ENCODE peak calls at places on chromosomes 16 and 17, in six cellular contexts. A is upper lobe of left lung, W is prostate gland, M is HepG2, V is sigmoid colon, U is HCT116. O is an unnamed sample.

GRCh38 chr16:21208831-21209230 is 2.5 kb downstream of the ZP2 start:
- DNase-seq in A (no peak), W (no peak), M (no peak), V (no peak), U (no peak), O (no peak)

GRCh38 chr17:9937164-9937835 is 32.2 kb upstream of the RCVRN start:
- DNase-seq in A (no peak), W (peak), M (no peak), V (peak), U (no peak), O (no peak)

GRCh38 chr16:23362460-23363317 is 60.6 kb downstream of the SCNN1B start:
- DNase-seq in A (peak), W (peak), M (no peak), V (peak), U (no peak), O (peak)

GRCh38 chr16:89064606-89065444 is 28.8 kb upstream of the ACSF3 start:
- DNase-seq in A (peak), W (no peak), M (no peak), V (no peak), U (no peak), O (no peak)

GRCh38 chr16:68234188-68235104 is 1.5 kb downstream of the ESRP2 start:
- DNase-seq in A (peak), W (peak), M (peak), V (peak), U (peak), O (peak)

GRCh38 chr16:66926171-66926570 is 836 bp upstream of the RRAD start:
- DNase-seq in A (no peak), W (no peak), M (no peak), V (peak), U (no peak), O (peak)

GRCh38 chr16:70289229-70290098 is at the start of gene AARS1:
- DNase-seq in A (peak), W (peak), M (peak), V (peak), U (peak), O (peak)

GRCh38 chr16:83158320-83158957 is 531.7 kb downstream of the CDH13 start:
- DNase-seq in A (peak), W (no peak), M (no peak), V (no peak), U (no peak), O (no peak)

GRCh38 chr17:2964831-2965230 is 98.6 kb downstream of the OR1D5 start:
- DNase-seq in A (no peak), W (no peak), M (no peak), V (no peak), U (no peak), O (no peak)

GRCh38 chr16:73387979-73388378 is 340.1 kb upstream of the ZFHX3 start:
- DNase-seq in A (no peak), W (no peak), M (no peak), V (no peak), U (no peak), O (no peak)

GRCh38 chr17:80295559-80295958 is 34.9 kb downstream of the RNF213 start:
- DNase-seq in A (no peak), W (no peak), M (no peak), V (no peak), U (no peak), O (no peak)

GRCh38 chr17:65942592-65942991 is 249.3 kb downstream of the CEP112 start:
- DNase-seq in A (no peak), W (no peak), M (no peak), V (no peak), U (no peak), O (no peak)

GRCh38 chr17:74513987-74514631 is 17.2 kb downstream of the CD300LB start:
- DNase-seq in A (no peak), W (no peak), M (peak), V (no peak), U (peak), O (peak)

GRCh38 chr17:15926039-15926740 is 18.7 kb upstream of the ADORA2B start:
- DNase-seq in A (no peak), W (no peak), M (no peak), V (peak), U (no peak), O (no peak)

GRCh38 chr17:31533546-31534155 is 142.2 kb downstream of the RAB11FIP4 start:
- DNase-seq in A (peak), W (no peak), M (no peak), V (no peak), U (peak), O (peak)

GRCh38 chr16:969508-970378 is 1.0 kb downstream of the LMF1 start:
- DNase-seq in A (peak), W (no peak), M (no peak), V (no peak), U (no peak), O (no peak)

GRCh38 chr17:36152639-36153120 is 23.8 kb downstream of the TBC1D3B start:
- DNase-seq in A (no peak), W (no peak), M (no peak), V (no peak), U (no peak), O (no peak)

GRCh38 chr16:23081675-23082119 is 67.6 kb downstream of the USP31 start:
- DNase-seq in A (peak), W (no peak), M (no peak), V (no peak), U (no peak), O (no peak)

GRCh38 chr16:88613911-88614817 is 24.2 kb upstream of the IL17C start:
- DNase-seq in A (no peak), W (no peak), M (no peak), V (no peak), U (no peak), O (no peak)

GRCh38 chr17:1228752-1229353 is 41.4 kb upstream of the BHLHA9 start:
- DNase-seq in A (peak), W (no peak), M (no peak), V (no peak), U (no peak), O (no peak)

GRCh38 chr17:15412606-15413005 is 54.8 kb downstream of the CDRT4 start:
- DNase-seq in A (no peak), W (no peak), M (no peak), V (peak), U (no peak), O (no peak)

GRCh38 chr17:41049110-41049509 is 2.0 kb upstream of the KRTAP2-1 start:
- DNase-seq in A (no peak), W (no peak), M (peak), V (no peak), U (no peak), O (no peak)

GRCh38 chr16:10232757-10233156 is 50.5 kb upstream of the GRIN2A start:
- DNase-seq in A (no peak), W (no peak), M (no peak), V (no peak), U (no peak), O (no peak)

GRCh38 chr17:6948976-6949375 is 46.9 kb upstream of the ALOX12 start:
- DNase-seq in A (no peak), W (no peak), M (no peak), V (no peak), U (no peak), O (no peak)

GRCh38 chr17:6947745-6948144 is 48.1 kb upstream of the ALOX12 start:
- DNase-seq in A (no peak), W (no peak), M (no peak), V (no peak), U (no peak), O (no peak)

GRCh38 chr17:6948562-6948961 is 47.3 kb upstream of the ALOX12 start:
- DNase-seq in A (no peak), W (no peak), M (no peak), V (no peak), U (no peak), O (no peak)

DNA sequence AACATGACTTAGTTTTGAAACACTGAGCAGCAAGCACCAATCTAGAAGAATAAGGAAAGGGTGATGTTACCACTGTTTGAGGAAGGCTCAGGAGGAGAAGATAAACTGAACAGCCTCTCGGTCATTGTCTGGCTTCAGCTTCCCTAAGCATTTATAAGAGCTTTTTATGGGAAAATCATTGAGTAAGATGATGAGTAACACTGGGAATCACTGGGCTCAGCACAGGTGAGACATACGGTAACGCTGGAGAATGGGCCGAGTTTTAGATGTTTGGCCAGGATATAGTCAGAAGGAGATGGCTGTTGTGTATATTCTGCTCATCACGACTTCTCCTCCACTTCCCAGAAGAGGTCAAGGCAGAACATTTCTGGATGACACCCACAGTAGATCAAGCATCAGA is 42.2 kb upstream of the ALOX12 start:
- DNase-seq in A (no peak), W (no peak), M (no peak), V (no peak), U (no peak), O (no peak)
- TF ChIP-seq POLR2AphosphoS5 in A (no peak), W (no peak), M (no peak), V (no peak), U (no peak), O (no peak)

GRCh38 chr17:7315570-7316243 is 547 bp upstream of the GPS2 start:
- DNase-seq in A (peak), W (no peak), M (no peak), V (peak), U (no peak), O (peak)

GRCh38 chr17:7312432-7313027 is 2.6 kb downstream of the GPS2 start:
- DNase-seq in A (no peak), W (no peak), M (no peak), V (no peak), U (no peak), O (no peak)

GRCh38 chr17:7313028-7313889 is 1.9 kb downstream of the GPS2 start:
- DNase-seq in A (no peak), W (no peak), M (peak), V (no peak), U (no peak), O (no peak)

GRCh38 chr17:7314719-7315569 is at the start of gene GPS2:
- DNase-seq in A (peak), W (peak), M (peak), V (peak), U (peak), O (peak)

DNA sequence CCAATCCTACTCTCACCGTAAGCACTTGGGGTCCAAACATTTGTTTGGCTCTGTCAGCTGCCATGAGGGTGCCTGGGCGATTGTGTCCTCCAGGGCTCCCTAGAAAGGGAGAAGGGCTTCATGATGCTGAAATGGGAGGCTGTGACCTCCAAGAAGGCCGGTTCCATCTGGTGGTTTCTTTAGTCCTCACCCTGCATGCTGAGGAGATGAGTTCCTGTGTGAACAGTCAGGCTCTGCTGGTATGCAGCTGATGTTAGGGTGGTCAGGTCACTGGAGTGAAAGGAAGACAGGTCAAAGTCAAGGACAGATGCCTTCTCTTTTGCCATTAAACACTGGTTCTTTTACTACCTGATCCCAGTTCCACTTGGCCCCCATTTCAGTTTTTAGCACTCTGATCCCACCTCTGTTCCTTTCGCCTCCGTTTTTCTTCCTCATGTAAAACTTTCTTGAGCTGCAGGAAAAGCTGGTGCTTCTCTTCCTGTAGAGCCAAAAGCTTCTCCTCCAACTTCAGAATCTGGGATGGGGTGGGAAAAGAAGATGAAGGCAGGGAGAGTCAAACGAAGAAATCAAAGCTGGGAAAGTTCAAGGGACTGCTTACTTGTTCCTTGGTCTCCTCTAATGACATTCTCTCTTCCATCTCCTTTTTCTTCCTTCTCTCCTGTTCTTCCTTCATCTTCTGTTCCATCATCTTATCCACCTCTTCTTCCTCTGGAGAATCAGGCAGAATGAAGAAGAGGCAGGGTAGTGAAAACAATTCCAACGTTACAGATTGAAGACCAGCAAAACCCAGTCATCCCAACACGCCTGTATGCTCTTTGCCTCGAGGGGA is 1.1 kb downstream of the GPS2 start:
- DNase-seq in A (no peak), W (no peak), M (no peak), V (no peak), U (no peak), O (no peak)
- TF ChIP-seq POLR2A in A (no peak), W (no peak), M (no peak), V (no peak), U (no peak), O (no peak)

DNA sequence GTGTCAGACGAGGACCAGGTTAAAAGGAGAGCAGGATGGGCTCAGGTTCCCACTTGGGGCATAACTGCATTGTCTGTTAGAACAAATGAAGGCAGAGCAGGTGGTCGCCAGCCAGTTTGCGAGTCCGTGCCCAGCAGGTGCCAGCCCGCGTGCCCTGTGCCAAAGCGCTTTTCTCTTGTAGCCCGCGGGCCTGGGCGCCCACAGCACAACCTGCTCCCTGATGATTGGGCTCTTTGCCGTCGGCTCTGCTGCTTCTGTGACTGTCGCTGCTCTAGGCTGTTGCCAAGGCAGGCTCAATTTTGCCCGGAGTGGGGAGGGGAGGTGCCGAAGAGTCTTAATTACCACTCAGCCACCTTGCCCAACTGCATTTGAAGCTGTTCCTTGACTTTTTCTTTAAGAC is 21.1 kb downstream of the KNOP1 start:
- DNase-seq in A (peak), W (no peak), M (no peak), V (no peak), U (no peak), O (no peak)
- H3K4me3 ChIP-seq in A (no peak), W (no peak), M (no peak), V (no peak), U (no peak), O (no peak)

GRCh38 chr16:2834968-2835367 is 4.9 kb downstream of the ZG16B start:
- DNase-seq in A (no peak), W (no peak), M (no peak), V (no peak), U (no peak), O (no peak)
- TF ChIP-seq POLR2AphosphoS5 in A (no peak), W (no peak), M (no peak), V (no peak), U (no peak), O (no peak)

DNA sequence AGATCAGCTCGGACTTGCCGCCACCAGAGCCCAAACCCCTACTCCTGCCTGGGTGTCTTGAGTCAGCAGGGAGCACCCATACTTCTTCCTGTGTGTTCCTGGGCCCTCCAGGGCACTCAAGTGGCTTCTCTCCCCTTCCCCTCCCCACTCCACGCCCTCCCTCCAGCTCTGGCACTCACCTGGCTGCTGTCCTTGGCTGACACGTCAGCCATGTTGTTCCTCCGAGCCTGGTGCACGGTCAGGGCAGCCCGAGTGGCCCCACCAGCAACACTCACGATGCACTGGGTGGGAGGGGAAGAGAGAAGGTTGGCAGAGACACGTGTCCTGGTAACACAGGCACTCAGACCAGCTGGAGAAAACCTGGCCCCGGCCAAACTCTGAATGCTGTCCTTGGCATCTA is 11.5 kb downstream of the RUSF1 start:
- DNase-seq in A (peak), W (no peak), M (no peak), V (no peak), U (no peak), O (no peak)
- TF ChIP-seq POLR2A in A (no peak), W (no peak), M (no peak), V (no peak), U (no peak), O (no peak)

DNA sequence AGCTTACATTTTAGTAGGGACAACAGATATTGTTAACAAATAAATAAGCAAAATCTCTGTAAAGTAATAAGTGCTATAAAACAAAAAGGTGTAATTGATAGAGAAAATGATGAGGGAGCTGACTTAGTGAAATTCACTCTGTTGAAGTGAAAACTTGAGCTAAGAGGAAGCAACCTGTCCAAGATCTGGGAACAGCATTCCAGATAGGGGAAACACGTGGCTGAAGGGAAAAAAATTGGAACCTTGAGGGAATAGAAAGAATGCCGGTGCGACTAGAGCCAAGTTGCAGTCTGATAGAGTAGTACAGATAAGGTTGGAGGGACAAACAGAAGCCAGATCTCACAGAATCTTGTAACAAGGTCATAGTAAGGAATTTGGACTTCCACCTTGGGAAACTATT is 583 bp upstream of the DDX52 start:
- DNase-seq in A (no peak), W (no peak), M (no peak), V (no peak), U (no peak), O (peak)
- H3K4me3 ChIP-seq in A (peak), W (peak), M (peak), V (peak), U (peak), O (peak)

DNA sequence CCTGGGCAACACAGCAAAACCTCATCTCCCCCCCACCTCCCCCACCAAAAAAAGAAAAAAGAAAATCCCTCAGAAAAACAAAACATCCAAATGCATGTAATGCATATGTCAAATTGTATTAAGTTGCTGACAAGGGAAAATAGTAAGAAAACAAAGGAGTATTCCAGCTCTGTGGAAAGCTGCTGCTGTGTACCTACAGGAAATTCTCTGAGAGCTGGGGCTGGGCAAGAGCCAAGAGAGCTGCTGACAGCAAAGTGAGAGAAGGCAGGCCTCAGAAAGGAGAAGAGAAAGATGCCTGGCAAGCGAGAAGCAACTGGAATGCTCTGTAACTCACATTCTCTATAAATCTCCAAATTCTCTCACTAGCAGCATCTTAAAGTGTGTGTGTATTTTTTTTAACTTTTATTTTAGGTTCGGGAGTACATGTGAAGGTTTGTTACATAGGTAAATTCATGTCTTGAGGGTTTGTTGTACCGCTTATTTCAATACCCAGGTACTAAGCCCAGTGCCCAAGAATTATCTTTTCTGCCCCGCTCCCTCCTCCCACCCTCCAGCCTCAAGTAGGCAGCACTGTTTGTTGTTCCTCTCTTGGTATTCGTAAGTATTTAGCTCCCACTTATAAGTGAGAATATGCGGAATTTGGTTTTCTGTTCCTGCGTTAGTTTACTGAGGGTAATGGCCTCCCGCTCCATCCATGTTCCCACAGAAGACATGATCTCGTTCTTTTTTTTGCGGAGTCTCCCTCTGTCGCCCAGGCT is 24.4 kb downstream of the CNTROB start:
- DNase-seq in A (no peak), W (no peak), M (no peak), V (peak), U (no peak), O (no peak)
- TF ChIP-seq POLR2AphosphoS5 in A (peak), W (no peak), M (no peak), V (peak), U (no peak), O (no peak)

GRCh38 chr16:74743045-74743667 is 31.5 kb downstream of the FA2H start:
- DNase-seq in A (no peak), W (no peak), M (no peak), V (no peak), U (no peak), O (no peak)

GRCh38 chr16:74745109-74745615 is 29.5 kb downstream of the FA2H start:
- DNase-seq in A (no peak), W (no peak), M (no peak), V (no peak), U (no peak), O (no peak)

GRCh38 chr16:74744566-74744965 is 30.1 kb downstream of the FA2H start:
- DNase-seq in A (no peak), W (no peak), M (no peak), V (no peak), U (no peak), O (no peak)

GRCh38 chr16:74742051-74742481 is 32.6 kb downstream of the FA2H start:
- DNase-seq in A (no peak), W (no peak), M (no peak), V (no peak), U (no peak), O (no peak)

GRCh38 chr16:74743668-74744299 is 30.8 kb downstream of the FA2H start:
- DNase-seq in A (no peak), W (peak), M (peak), V (no peak), U (peak), O (peak)
- TF ChIP-seq POLR2A in A (no peak), W (peak), M (no peak), V (no peak), U (peak), O (no peak)